ENCODE peak calls at places on chromosome 17, in six cellular contexts. S is lower lobe of right lung; E is effector CD4-positive, alpha-beta T cell; M is NCI-H1417; Q is tibial nerve; T is NCI-H1930. K is an unnamed sample.

GRCh38 chr17:59454633-59455105 is 110.7 kb upstream of the DHX40 start:
- DNase-seq in S (no peak), E (no peak), M (no peak), Q (no peak), T (no peak), K (no peak)

GRCh38 chr17:69764137-69764536 is 310.9 kb upstream of the KCNJ16 start:
- DNase-seq in S (no peak), E (no peak), M (no peak), Q (no peak), T (no peak), K (no peak)

GRCh38 chr17:10824874-10825273 is 13.0 kb downstream of the PIRT start:
- DNase-seq in S (no peak), E (no peak), M (no peak), Q (no peak), T (no peak), K (no peak)

GRCh38 chr17:78166416-78166815 is 2.0 kb upstream of the SYNGR2 start:
- DNase-seq in S (no peak), E (no peak), M (peak; percentile 33), Q (no peak), T (no peak), K (no peak)

GRCh38 chr17:72380737-72381136 is 259.9 kb downstream of the SOX9 start:
- DNase-seq in S (no peak), E (no peak), M (no peak), Q (no peak), T (no peak), K (no peak)

GRCh38 chr17:68584904-68585303 is 16.3 kb downstream of the FAM20A start:
- DNase-seq in S (no peak), E (no peak), M (no peak), Q (no peak), T (no peak), K (no peak)

GRCh38 chr17:50026901-50027638 is 28.8 kb upstream of the ITGA3 start:
- DNase-seq in S (peak; percentile 85), E (peak; percentile 72), M (peak; percentile 80), Q (peak; percentile 80), T (peak; percentile 71), K (peak; percentile 78)

GRCh38 chr17:49022391-49022941 is 25.3 kb downstream of the IGF2BP1 start:
- DNase-seq in S (no peak), E (no peak), M (no peak), Q (no peak), T (no peak), K (no peak)

GRCh38 chr17:76208120-76208519 is 32.2 kb downstream of the RNF157 start:
- DNase-seq in S (no peak), E (no peak), M (no peak), Q (no peak), T (no peak), K (no peak)

GRCh38 chr17:83160443-83161297 is 81.3 kb downstream of the METRNL start:
- DNase-seq in S (no peak), E (no peak), M (no peak), Q (no peak), T (no peak), K (no peak)

GRCh38 chr17:63178530-63178929 is 212.5 kb downstream of the TANC2 start:
- DNase-seq in S (no peak), E (no peak), M (no peak), Q (no peak), T (no peak), K (no peak)

GRCh38 chr17:29546834-29547233 is 20.0 kb downstream of the ABHD15 start:
- DNase-seq in S (no peak), E (no peak), M (no peak), Q (no peak), T (no peak), K (no peak)

GRCh38 chr17:27674335-27674734 is 43.3 kb downstream of the LGALS9 start:
- DNase-seq in S (no peak), E (no peak), M (no peak), Q (no peak), T (no peak), K (no peak)

GRCh38 chr17:47213540-47213939 is 4.4 kb downstream of the MYL4 start:
- DNase-seq in S (no peak), E (no peak), M (no peak), Q (no peak), T (no peak), K (no peak)

GRCh38 chr17:48616719-48617514 is 1.8 kb upstream of the HOXB8 start:
- DNase-seq in S (no peak), E (no peak), M (no peak), Q (no peak), T (no peak), K (no peak)

GRCh38 chr17:17783825-17784598 is 52.8 kb downstream of the SREBF1 start:
- DNase-seq in S (no peak), E (no peak), M (peak; percentile 90), Q (no peak), T (no peak), K (peak; percentile 19)

GRCh38 chr17:43768382-43768781 is 9.8 kb upstream of the SOST start:
- DNase-seq in S (peak; percentile 81), E (no peak), M (no peak), Q (peak; percentile 34), T (no peak), K (no peak)

GRCh38 chr17:81011951-81012350 is 20.3 kb downstream of the CHMP6 start:
- DNase-seq in S (no peak), E (no peak), M (no peak), Q (no peak), T (no peak), K (no peak)

GRCh38 chr17:28515518-28515917 is 9.4 kb downstream of the FOXN1 start:
- DNase-seq in S (no peak), E (no peak), M (no peak), Q (no peak), T (no peak), K (no peak)

GRCh38 chr17:79561486-79562116 is 49.2 kb downstream of the RBFOX3 start:
- DNase-seq in S (peak; percentile 24), E (no peak), M (no peak), Q (no peak), T (no peak), K (no peak)

GRCh38 chr17:59914274-59914854 is 21.4 kb downstream of the RPS6KB1 start:
- DNase-seq in S (no peak), E (no peak), M (peak; percentile 66), Q (no peak), T (peak; percentile 33), K (no peak)

GRCh38 chr17:77957215-77957868 is 1.2 kb upstream of the TNRC6C start:
- DNase-seq in S (no peak), E (no peak), M (peak; percentile 73), Q (no peak), T (no peak), K (no peak)

GRCh38 chr17:2692781-2693135 is 18.8 kb downstream of the CLUH start:
- DNase-seq in S (no peak), E (no peak), M (no peak), Q (no peak), T (no peak), K (no peak)

GRCh38 chr17:17391575-17392370 is 85.0 kb upstream of the MED9 start:
- DNase-seq in S (no peak), E (peak; percentile 40), M (no peak), Q (no peak), T (no peak), K (peak; percentile 60)

GRCh38 chr17:77312786-77313599 is 172.2 kb downstream of the SEC14L1 start:
- DNase-seq in S (peak; percentile 36), E (no peak), M (no peak), Q (peak; percentile 70), T (no peak), K (no peak)

GRCh38 chr17:38741853-38742421 is 6.2 kb downstream of the PCGF2 start:
- DNase-seq in S (peak; percentile 68), E (no peak), M (no peak), Q (no peak), T (no peak), K (no peak)

GRCh38 chr17:3886776-3887175 is 6.1 kb downstream of the CAMKK1 start:
- DNase-seq in S (peak; percentile 72), E (no peak), M (no peak), Q (no peak), T (no peak), K (no peak)

GRCh38 chr17:78965369-78965982 is 14.2 kb downstream of the LGALS3BP start:
- DNase-seq in S (no peak), E (no peak), M (peak; percentile 85), Q (no peak), T (no peak), K (no peak)

GRCh38 chr17:61645898-61646297 is 54.9 kb upstream of the NACA2 start:
- DNase-seq in S (no peak), E (no peak), M (no peak), Q (no peak), T (no peak), K (no peak)

GRCh38 chr17:49822829-49823228 is 25.0 kb downstream of the TAC4 start:
- DNase-seq in S (no peak), E (no peak), M (no peak), Q (no peak), T (no peak), K (no peak)

GRCh38 chr17:30952645-30953393 is 18.0 kb upstream of the RNF135 start:
- DNase-seq in S (peak; percentile 62), E (no peak), M (no peak), Q (no peak), T (no peak), K (no peak)

GRCh38 chr17:51259574-51260236 is at the start of gene MBTD1:
- DNase-seq in S (peak; percentile 95), E (peak; percentile 95), M (peak; percentile 99), Q (peak; percentile 92), T (peak; percentile 96), K (peak; percentile 96)

GRCh38 chr17:49964539-49965521 is 4.2 kb upstream of the DLX4 start:
- DNase-seq in S (no peak), E (no peak), M (no peak), Q (no peak), T (no peak), K (peak; percentile 35)

GRCh38 chr17:3029213-3029913 is 34.0 kb downstream of the OR1D5 start:
- DNase-seq in S (peak; percentile 27), E (no peak), M (peak; percentile 76), Q (no peak), T (no peak), K (no peak)